ENCODE peak calls at places on chromosome 6, in four cellular contexts. O is uterus, C is Calu3, H is hepatocyte. L is an unnamed sample.

GRCh38 chr6:89585156-89585555 is 53.4 kb downstream of the LYRM2 start:
- DNase-seq in C (no peak), O (no peak), H (no peak), L (no peak)

GRCh38 chr6:53794720-53795253 is at the start of gene LRRC1:
- DNase-seq in C (peak), H (peak), O (peak), L (peak)

GRCh38 chr6:72760130-72760793 is 138.4 kb downstream of the KCNQ5 start:
- DNase-seq in O (no peak), H (no peak), C (no peak), L (no peak)

GRCh38 chr6:44667668-44668390 is 280.3 kb downstream of the CDC5L start:
- DNase-seq in H (peak), C (peak), O (no peak), L (no peak)

GRCh38 chr6:83221886-83222479 is 28.8 kb downstream of the RWDD2A start:
- DNase-seq in O (no peak), H (peak), C (no peak), L (no peak)

GRCh38 chr6:87926687-87927086 is 121.0 kb upstream of the SPACA1 start:
- DNase-seq in H (no peak), C (peak), O (no peak), L (no peak)

GRCh38 chr6:2765896-2766766 is 938 bp downstream of the WRNIP1 start:
- DNase-seq in C (peak), H (peak), O (peak), L (peak)

GRCh38 chr6:107061125-107062020 is 33.4 kb downstream of the MTRES1 start:
- DNase-seq in H (no peak), O (no peak), C (no peak), L (no peak)

GRCh38 chr6:20876016-20876415 is 341.8 kb downstream of the CDKAL1 start:
- DNase-seq in O (no peak), C (peak), H (peak), L (no peak)

GRCh38 chr6:95847061-95847460 is 168.7 kb upstream of the FUT9 start:
- DNase-seq in C (no peak), O (no peak), H (no peak), L (no peak)

GRCh38 chr6:16109659-16110300 is 19.1 kb upstream of the MYLIP start:
- DNase-seq in H (no peak), C (no peak), O (no peak), L (no peak)

GRCh38 chr6:39091163-39091562 is 23.8 kb downstream of the SAYSD1 start:
- DNase-seq in C (no peak), O (no peak), H (no peak), L (no peak)
- TF ChIP-seq CTCF in C (no peak), O (no peak), H (no peak), L (no peak)

DNA sequence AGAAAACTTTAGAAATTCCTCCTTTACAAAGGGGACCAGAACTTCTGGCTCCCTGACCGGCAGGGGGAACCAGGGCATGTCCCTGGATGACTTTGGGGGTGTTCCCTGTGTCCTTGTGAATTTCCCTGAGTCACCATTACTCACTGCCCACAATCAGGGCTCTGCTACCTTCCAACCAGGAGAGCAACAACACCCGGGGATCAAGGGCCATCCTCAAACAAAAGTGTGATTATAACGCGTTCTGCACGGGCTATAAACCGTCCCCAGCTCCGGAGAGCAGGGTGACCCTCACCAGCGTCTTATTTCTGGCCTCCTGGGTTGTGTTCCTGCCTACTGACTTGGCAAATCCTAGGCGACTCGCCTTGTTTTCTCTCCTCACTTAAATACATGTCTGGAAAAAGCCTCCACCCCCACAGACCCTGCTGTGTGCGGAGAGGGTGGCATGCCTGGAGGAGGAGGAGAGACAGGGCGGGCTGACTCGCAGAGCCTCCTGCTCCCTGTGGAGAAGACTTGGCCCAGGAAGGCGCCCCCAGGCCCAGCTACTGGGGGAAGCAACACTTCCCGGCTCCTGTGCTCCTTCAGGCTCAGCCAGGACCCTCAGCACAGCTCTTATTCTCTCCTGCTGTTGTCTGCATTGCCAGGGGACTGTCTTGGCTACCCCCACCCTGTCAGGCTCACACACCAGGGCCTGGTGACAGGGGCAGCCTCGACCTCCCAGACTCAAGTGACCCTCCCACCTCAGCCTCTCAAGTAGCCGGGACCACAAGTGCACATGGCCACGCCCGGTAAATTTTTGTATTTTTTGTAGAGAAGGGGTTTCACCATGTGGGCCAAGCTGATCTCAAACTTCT is 54.1 kb downstream of the FGD2 start:
- DNase-seq in O (peak), H (peak), C (peak), L (peak)
- TF ChIP-seq CTCF in O (peak), H (peak), C (peak), L (no peak)

GRCh38 chr6:128275681-128276080 is 244.7 kb downstream of the PTPRK start:
- DNase-seq in O (no peak), H (no peak), C (no peak), L (no peak)

GRCh38 chr6:128276311-128276710 is 244.1 kb downstream of the PTPRK start:
- DNase-seq in C (no peak), H (no peak), O (no peak), L (no peak)

GRCh38 chr6:128271527-128271926 is 248.9 kb downstream of the PTPRK start:
- DNase-seq in H (no peak), C (no peak), O (no peak), L (no peak)

GRCh38 chr6:128277379-128277778 is 243.0 kb downstream of the PTPRK start:
- DNase-seq in H (no peak), O (no peak), C (no peak), L (no peak)

GRCh38 chr6:128275030-128275429 is 245.4 kb downstream of the PTPRK start:
- DNase-seq in O (no peak), C (no peak), H (no peak), L (no peak)
- TF ChIP-seq CTCF in O (no peak), C (no peak), H (no peak), L (no peak)

GRCh38 chr6:11662323-11662722 is 116.3 kb downstream of the ADTRP start:
- DNase-seq in O (no peak), H (no peak), C (no peak), L (no peak)
- TF ChIP-seq CTCF in O (no peak), H (no peak), C (no peak), L (no peak)

DNA sequence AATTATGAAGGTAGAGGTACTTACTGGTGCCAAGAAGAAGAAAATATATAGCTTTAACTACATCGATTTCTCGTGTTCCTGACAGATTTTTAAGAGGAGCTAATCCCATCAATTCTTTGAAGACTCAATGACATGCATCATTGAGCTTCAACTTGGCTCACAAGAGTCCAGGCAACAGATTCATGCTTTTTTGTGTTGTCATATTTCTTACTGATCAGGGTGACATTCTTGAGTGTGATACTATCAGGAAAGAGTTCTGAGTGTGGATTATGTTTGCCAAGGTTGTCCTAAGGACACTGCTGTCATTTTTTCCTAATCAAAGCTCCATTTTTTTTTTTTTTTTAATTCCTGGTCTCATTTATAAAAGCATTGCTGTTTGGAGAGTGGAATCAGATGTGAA is 177.5 kb downstream of the CARMIL1 start:
- DNase-seq in H (no peak), O (no peak), C (no peak), L (no peak)
- TF ChIP-seq CTCF in H (no peak), O (no peak), C (no peak), L (no peak)

L was measured in mesothelial cell of epicardium.